ENCODE peak calls at places on chromosomes 3 and 15, in eight cellular contexts. Y is Jurkat, Clone E6-1; X is posterior vena cava; U is substantia nigra; Q is stimulated activated CD8-positive, alpha-beta memory T cell treated with anti-CD3 and anti-CD28 coated beads, Interleukin-4, amount 100 ng/mL, for 4 hours; R is Daoy; B is amniotic stem cell; J is endothelial cell of umbilical vein. M is an unnamed sample.

GRCh38 chr3:123695731-123696640 is 111.1 kb upstream of the HACD2 start:
- DNase-seq in Y (no peak), X (no peak), U (no peak), Q (no peak), R (no peak), B (no peak), J (peak), M (no peak)

GRCh38 chr3:165383381-165383780 is 187.2 kb upstream of the SLITRK3 start:
- DNase-seq in Y (no peak), X (no peak), U (no peak), Q (no peak), R (no peak), B (no peak), J (no peak), M (no peak)

GRCh38 chr3:17394541-17395179 is 347.8 kb downstream of the TBC1D5 start:
- DNase-seq in Y (no peak), X (no peak), U (no peak), Q (no peak), R (no peak), B (no peak), J (no peak), M (no peak)

GRCh38 chr3:36992806-36993325 is at the start of gene EPM2AIP1:
- DNase-seq in Y (no peak), X (peak), U (no peak), Q (peak), R (peak), B (no peak), J (no peak), M (no peak)

GRCh38 chr3:58230876-58231552 is 6.6 kb upstream of the ABHD6 start:
- DNase-seq in Y (no peak), X (no peak), U (no peak), Q (no peak), R (no peak), B (no peak), J (no peak), M (no peak)

GRCh38 chr15:94704946-94705345 is 473.6 kb downstream of the MCTP2 start:
- DNase-seq in Y (no peak), X (no peak), U (no peak), Q (no peak), R (no peak), B (no peak), J (no peak), M (no peak)

GRCh38 chr3:14391033-14391432 is 11.4 kb upstream of the SLC6A6 start:
- DNase-seq in Y (no peak), X (peak), U (no peak), Q (no peak), R (no peak), B (peak), J (no peak), M (peak)

GRCh38 chr3:25587526-25587925 is 77.2 kb downstream of the TOP2B start:
- DNase-seq in Y (no peak), X (no peak), U (no peak), Q (no peak), R (no peak), B (no peak), J (no peak), M (no peak)

GRCh38 chr3:116046350-116046749 is 398.9 kb downstream of the LSAMP start:
- DNase-seq in Y (no peak), X (no peak), U (no peak), Q (no peak), R (no peak), B (no peak), J (no peak), M (peak)

GRCh38 chr3:45907769-45908705 is 21.7 kb downstream of the CCR9 start:
- DNase-seq in Y (peak), X (no peak), U (no peak), Q (no peak), R (no peak), B (no peak), J (no peak), M (no peak)

GRCh38 chr15:66923438-66923881 is 141.9 kb upstream of the SMAD3 start:
- DNase-seq in Y (peak), X (peak), U (no peak), Q (no peak), R (peak), B (no peak), J (no peak), M (no peak)

GRCh38 chr15:82875411-82876003 is 66.1 kb downstream of the WHAMM start:
- DNase-seq in Y (no peak), X (no peak), U (no peak), Q (no peak), R (peak), B (no peak), J (no peak), M (no peak)

GRCh38 chr15:66072616-66073361 is 180.8 kb downstream of the MEGF11 start:
- DNase-seq in Y (no peak), X (no peak), U (no peak), Q (no peak), R (peak), B (no peak), J (no peak), M (no peak)

GRCh38 chr15:66765478-66766281 is 63.6 kb downstream of the SMAD6 start:
- DNase-seq in Y (peak), X (peak), U (no peak), Q (no peak), R (peak), B (no peak), J (peak), M (no peak)

GRCh38 chr3:126666600-126667528 is 11.9 kb upstream of the TXNRD3 start:
- DNase-seq in Y (no peak), X (no peak), U (no peak), Q (no peak), R (no peak), B (no peak), J (no peak), M (no peak)

GRCh38 chr3:194097141-194097880 is 38.6 kb upstream of the HES1 start:
- DNase-seq in Y (no peak), X (no peak), U (no peak), Q (no peak), R (no peak), B (no peak), J (no peak), M (no peak)

GRCh38 chr3:111112913-111113312 is 41.3 kb downstream of the NECTIN3 start:
- DNase-seq in Y (no peak), X (no peak), U (no peak), Q (no peak), R (no peak), B (no peak), J (no peak), M (no peak)

GRCh38 chr3:187669675-187670504 is at the start of gene SST:
- DNase-seq in Y (peak), X (peak), U (no peak), Q (no peak), R (peak), B (peak), J (peak), M (no peak)

GRCh38 chr15:85764649-85765277 is 30.0 kb downstream of the KLHL25 start:
- DNase-seq in Y (no peak), X (peak), U (no peak), Q (no peak), R (no peak), B (no peak), J (no peak), M (no peak)

GRCh38 chr15:88954431-88955277 is 41.5 kb upstream of the MFGE8 start:
- DNase-seq in Y (no peak), X (peak), U (no peak), Q (no peak), R (no peak), B (no peak), J (no peak), M (peak)

GRCh38 chr3:13687409-13687989 is 138.6 kb downstream of the FBLN2 start:
- DNase-seq in Y (peak), X (no peak), U (no peak), Q (no peak), R (no peak), B (no peak), J (no peak), M (no peak)

GRCh38 chr15:49038382-49038781 is 7.9 kb downstream of the SECISBP2L start:
- DNase-seq in Y (no peak), X (no peak), U (no peak), Q (no peak), R (no peak), B (no peak), J (no peak), M (no peak)

GRCh38 chr15:26051771-26052685 is 188.9 kb upstream of the ATP10A start:
- DNase-seq in Y (no peak), X (no peak), U (no peak), Q (no peak), R (peak), B (no peak), J (no peak), M (peak)

GRCh38 chr3:195257454-195258448 is 13.2 kb downstream of the XXYLT1 start:
- DNase-seq in Y (no peak), X (peak), U (no peak), Q (no peak), R (no peak), B (no peak), J (no peak), M (no peak)

GRCh38 chr15:62403164-62403809 is 238.2 kb upstream of the C2CD4B start:
- DNase-seq in Y (no peak), X (no peak), U (no peak), Q (no peak), R (peak), B (no peak), J (peak), M (no peak)

GRCh38 chr3:31319332-31319731 is 213.4 kb upstream of the STT3B start:
- DNase-seq in Y (no peak), X (no peak), U (no peak), Q (no peak), R (no peak), B (no peak), J (no peak), M (no peak)

GRCh38 chr3:126081618-126082333 is 2.1 kb downstream of the SLC41A3 start:
- DNase-seq in Y (no peak), X (no peak), U (no peak), Q (no peak), R (peak), B (no peak), J (no peak), M (peak)

GRCh38 chr3:94001191-94001590 is 21.2 kb downstream of the ARL13B start:
- DNase-seq in Y (no peak), X (no peak), U (no peak), Q (no peak), R (no peak), B (no peak), J (no peak), M (no peak)

GRCh38 chr15:69808756-69809155 is 289.0 kb downstream of the TLE3 start:
- DNase-seq in Y (no peak), X (no peak), U (no peak), Q (no peak), R (no peak), B (no peak), J (no peak), M (no peak)

GRCh38 chr3:163671201-163671600 is 1407.1 kb downstream of the SI start:
- DNase-seq in Y (no peak), X (no peak), U (no peak), Q (no peak), R (peak), B (no peak), J (no peak), M (no peak)

GRCh38 chr15:66489179-66489791 is 8.3 kb downstream of the SNAPC5 start:
- DNase-seq in Y (no peak), X (no peak), U (no peak), Q (no peak), R (no peak), B (no peak), J (no peak), M (no peak)

GRCh38 chr3:125148836-125149235 is 63.7 kb downstream of the SLC12A8 start:
- DNase-seq in Y (no peak), X (peak), U (no peak), Q (no peak), R (peak), B (no peak), J (no peak), M (no peak)

GRCh38 chr3:95217661-95218060 is 1154.8 kb downstream of the NSUN3 start:
- DNase-seq in Y (no peak), X (no peak), U (no peak), Q (no peak), R (no peak), B (no peak), J (no peak), M (no peak)

M was measured in cerebellar cortex.